ENCODE peak calls at places on chromosomes 4 and X, in ten cellular contexts. Q is upper lobe of left lung; J is RWPE2; X is Panc1; Z is HCT116; U is lower lobe of right lung; Y is IMR-90; M is CD8-positive, alpha-beta T cell; N is pancreas; L is PC-3. I is an unnamed sample.
A peak's percentile ranks its signal among the peaks of the same experiment; 100 is the strongest.

GRCh38 chrX:109511113-109511512 is 25.5 kb upstream of the NXT2 start:
- ATAC-seq in Q (no peak), J (no peak), X (no peak), Z (no peak), U (no peak), Y (no peak), M (no peak), N (no peak), L (no peak), I (no peak)

GRCh38 chr4:99202094-99202493 is 17.0 kb downstream of the ADH6 start:
- ATAC-seq in Q (peak; percentile 15), J (no peak), X (no peak), Z (no peak), U (peak; percentile 26), Y (peak; percentile 44), M (no peak), N (no peak), L (no peak), I (no peak)

GRCh38 chr4:184437988-184438774 is 36.2 kb downstream of the IRF2 start:
- ATAC-seq in Q (peak; percentile 27), J (no peak), X (no peak), Z (no peak), U (peak; percentile 80), Y (no peak), M (no peak), N (no peak), L (no peak), I (no peak)

GRCh38 chr4:188023682-188024081 is 28.1 kb downstream of the ZFP42 start:
- ATAC-seq in Q (no peak), J (peak; percentile 96), X (no peak), Z (no peak), U (no peak), Y (no peak), M (no peak), N (no peak), L (no peak), I (no peak)

GRCh38 chrX:38770152-38770551 is 31.1 kb upstream of the MID1IP1 start:
- ATAC-seq in Q (no peak), J (no peak), X (no peak), Z (no peak), U (no peak), Y (no peak), M (no peak), N (no peak), L (no peak), I (no peak)

GRCh38 chrX:723781-724180 is 93.2 kb downstream of the SHOX start:
- ATAC-seq in Q (no peak), J (no peak), X (no peak), Z (no peak), U (no peak), Y (no peak), M (no peak), N (no peak), L (no peak), I (no peak)

GRCh38 chr4:82900016-82900334 is 560 bp upstream of the THAP9 start:
- ATAC-seq in Q (no peak), J (no peak), X (peak; percentile 23), Z (peak; percentile 9), U (peak; percentile 7), Y (no peak), M (peak; percentile 3), N (peak; percentile 8), L (peak; percentile 7), I (peak; percentile 2)

GRCh38 chr4:144360394-144360793 is 219.9 kb upstream of the GYPA start:
- ATAC-seq in Q (no peak), J (no peak), X (no peak), Z (no peak), U (no peak), Y (no peak), M (no peak), N (no peak), L (no peak), I (no peak)

GRCh38 chrX:8851487-8851886 is 50.3 kb upstream of the FAM9A start:
- ATAC-seq in Q (no peak), J (peak; percentile 35), X (no peak), Z (no peak), U (no peak), Y (no peak), M (no peak), N (no peak), L (peak; percentile 41), I (no peak)

GRCh38 chr4:76723916-76724315 is 174.0 kb downstream of the SOWAHB start:
- ATAC-seq in Q (peak; percentile 47), J (peak; percentile 78), X (no peak), Z (peak; percentile 70), U (no peak), Y (peak; percentile 77), M (no peak), N (no peak), L (peak; percentile 84), I (no peak)
- H3K27ac ChIP-seq in Q (no peak overlapping the region), J (peak overlapping the region; percentile 57), X (no peak overlapping the region), Z (peak overlapping the region; percentile 25), U (no peak overlapping the region), Y (peak overlapping the region; percentile 42), M (no peak overlapping the region), N (peak overlapping the region; percentile 52), L (peak overlapping the region; percentile 64), I (peak overlapping the region; percentile 21)

GRCh38 chrX:34521563-34521962 is 135.5 kb downstream of the TMEM47 start:
- ATAC-seq in Q (no peak), J (peak; percentile 74), X (no peak), Z (no peak), U (no peak), Y (no peak), M (no peak), N (no peak), L (no peak), I (no peak)
- TF ChIP-seq CTCF in Q (no peak), J (peak; percentile 16), X (no peak), Z (no peak), U (no peak), Y (no peak), M (no peak), N (no peak), L (peak; percentile 25), I (no peak)

GRCh38 chr4:26319467-26320158 is 1.2 kb upstream of the RBPJ start:
- ATAC-seq in Q (peak; percentile 92), J (peak; percentile 75), X (peak; percentile 88), Z (peak; percentile 78), U (peak; percentile 95), Y (peak; percentile 69), M (peak; percentile 60), N (peak; percentile 90), L (peak; percentile 71), I (peak; percentile 91)

GRCh38 chr4:26320453-26321325 is at the start of gene RBPJ:
- ATAC-seq in Q (peak; percentile 84), J (peak; percentile 44), X (peak; percentile 71), Z (peak; percentile 58), U (peak; percentile 88), Y (peak; percentile 72), M (peak; percentile 24), N (peak; percentile 78), L (peak; percentile 42), I (peak; percentile 69)

GRCh38 chr4:26321326-26322276 is 787 bp downstream of the RBPJ start:
- ATAC-seq in Q (no peak), J (no peak), X (no peak), Z (no peak), U (no peak), Y (no peak), M (no peak), N (no peak), L (no peak), I (no peak)

GRCh38 chr4:26322349-26322748 is 1.5 kb downstream of the RBPJ start:
- ATAC-seq in Q (no peak), J (no peak), X (no peak), Z (no peak), U (no peak), Y (no peak), M (no peak), N (no peak), L (no peak), I (no peak)

GRCh38 chr4:26320159-26320452 is 708 bp upstream of the RBPJ start:
- ATAC-seq in Q (peak; percentile 7), J (peak; percentile 0), X (peak; percentile 4), Z (peak; percentile 5), U (no peak), Y (no peak), M (peak; percentile 7), N (no peak), L (no peak), I (no peak)
- H3K4me1 ChIP-seq in Q (peaks cover 20% of the 10 kb centered on the region), J (peaks cover 22% of the 10 kb centered on the region), X (peaks cover 10% of the 10 kb centered on the region), Z (peaks cover 45% of the 10 kb centered on the region), U (peaks cover 32% of the 10 kb centered on the region), Y (peaks cover 3% of the 10 kb centered on the region), M (peaks cover 14% of the 10 kb centered on the region), N (peaks cover 10% of the 10 kb centered on the region), L (peaks cover 17% of the 10 kb centered on the region), I (no peaks in the 10 kb centered on the region)

GRCh38 chrX:15989716-15990115 is 133.6 kb upstream of the GRPR start:
- ATAC-seq in Q (no peak), J (no peak), X (no peak), Z (no peak), U (no peak), Y (no peak), M (no peak), N (no peak), L (no peak), I (no peak)

GRCh38 chrX:15983034-15983433 is 128.4 kb upstream of the AP1S2 start:
- ATAC-seq in Q (no peak), J (no peak), X (no peak), Z (no peak), U (no peak), Y (no peak), M (no peak), N (no peak), L (no peak), I (no peak)

GRCh38 chrX:15985937-15986336 is 131.3 kb upstream of the AP1S2 start:
- ATAC-seq in Q (no peak), J (no peak), X (no peak), Z (no peak), U (no peak), Y (no peak), M (no peak), N (no peak), L (no peak), I (no peak)

GRCh38 chrX:15988661-15989603 is 134.3 kb upstream of the AP1S2 start:
- ATAC-seq in Q (no peak), J (peak; percentile 68), X (no peak), Z (no peak), U (no peak), Y (peak; percentile 70), M (no peak), N (no peak), L (peak; percentile 84), I (no peak)
- H3K27ac ChIP-seq in Q (no peak overlapping the region), J (peak overlapping the region; percentile 57), X (no peak overlapping the region), Z (no peak overlapping the region), U (no peak overlapping the region), Y (no peak overlapping the region), M (no peak overlapping the region), N (no peak overlapping the region), L (peak overlapping the region; percentile 36), I (peak overlapping the region; percentile 7)